ENCODE peak calls at places on chromosomes 5 and 9, in four cellular contexts. One of them, this sample, is unnamed.

GRCh38 chr5:77301447-77301878 is 91.0 kb downstream of the PDE8B start:
- DNase-seq in fibroblast of pulmonary artery: peak; percentile 33
- DNase-seq in A549: no peak
- DNase-seq in neural progenitor cell: no peak
- DNase-seq in this sample: no peak

GRCh38 chr9:12853021-12853420 is 78.2 kb downstream of the LURAP1L start:
- DNase-seq in fibroblast of pulmonary artery: no peak
- DNase-seq in A549: no peak
- DNase-seq in neural progenitor cell: no peak
- DNase-seq in this sample: no peak

GRCh38 chr9:12719431-12719830 is 26.2 kb downstream of the TYRP1 start:
- DNase-seq in fibroblast of pulmonary artery: peak; percentile 69
- DNase-seq in A549: no peak
- DNase-seq in neural progenitor cell: peak; percentile 18
- DNase-seq in this sample: no peak

GRCh38 chr5:176541338-176542134 is 4.3 kb upstream of the RNF44 start:
- DNase-seq in fibroblast of pulmonary artery: peak; percentile 64
- DNase-seq in A549: no peak
- DNase-seq in neural progenitor cell: peak; percentile 62
- DNase-seq in this sample: peak; percentile 64

GRCh38 chr9:22469928-22470544 is 23.4 kb downstream of the DMRTA1 start:
- DNase-seq in fibroblast of pulmonary artery: peak; percentile 39
- DNase-seq in A549: peak; percentile 30
- DNase-seq in neural progenitor cell: peak; percentile 75
- DNase-seq in this sample: peak; percentile 37

GRCh38 chr5:126918624-126918957 is 111.8 kb downstream of the MARCHF3 start:
- DNase-seq in fibroblast of pulmonary artery: peak; percentile 15
- DNase-seq in A549: no peak
- DNase-seq in neural progenitor cell: no peak
- DNase-seq in this sample: no peak

GRCh38 chr5:54718647-54719046 is 201.1 kb downstream of the SNX18 start:
- DNase-seq in fibroblast of pulmonary artery: peak; percentile 59
- DNase-seq in A549: no peak
- DNase-seq in neural progenitor cell: no peak
- DNase-seq in this sample: no peak

GRCh38 chr9:111598730-111599091 is 736 bp downstream of the PTGR1 start:
- DNase-seq in fibroblast of pulmonary artery: peak; percentile 63
- DNase-seq in A549: no peak
- DNase-seq in neural progenitor cell: no peak
- DNase-seq in this sample: no peak

GRCh38 chr5:161403996-161404395 is 142.5 kb downstream of the GABRB2 start:
- DNase-seq in fibroblast of pulmonary artery: no peak
- DNase-seq in A549: no peak
- DNase-seq in neural progenitor cell: no peak
- DNase-seq in this sample: no peak

GRCh38 chr5:158819840-158820620 is 279.7 kb downstream of the EBF1 start:
- DNase-seq in fibroblast of pulmonary artery: peak; percentile 16
- DNase-seq in A549: no peak
- DNase-seq in neural progenitor cell: no peak
- DNase-seq in this sample: peak; percentile 75

GRCh38 chr9:15584383-15584782 is 31.5 kb downstream of the CCDC171 start:
- DNase-seq in fibroblast of pulmonary artery: no peak
- DNase-seq in A549: no peak
- DNase-seq in neural progenitor cell: no peak
- DNase-seq in this sample: no peak

GRCh38 chr9:93948456-93949072 is 6.6 kb downstream of the BARX1 start:
- DNase-seq in fibroblast of pulmonary artery: no peak
- DNase-seq in A549: no peak
- DNase-seq in neural progenitor cell: peak; percentile 73
- DNase-seq in this sample: no peak

GRCh38 chr5:136028782-136029742 is at the start of gene TGFBI:
- DNase-seq in fibroblast of pulmonary artery: peak; percentile 73
- DNase-seq in A549: peak; percentile 83
- DNase-seq in neural progenitor cell: peak; percentile 88
- DNase-seq in this sample: peak; percentile 40

GRCh38 chr5:35924122-35924949 is 14.1 kb downstream of the CAPSL start:
- DNase-seq in fibroblast of pulmonary artery: peak; percentile 28
- DNase-seq in A549: no peak
- DNase-seq in neural progenitor cell: no peak
- DNase-seq in this sample: no peak

GRCh38 chr9:25350011-25350410 is 328.2 kb downstream of the TUSC1 start:
- DNase-seq in fibroblast of pulmonary artery: no peak
- DNase-seq in A549: no peak
- DNase-seq in neural progenitor cell: no peak
- DNase-seq in this sample: no peak

GRCh38 chr5:119353686-119354366 is 2.0 kb upstream of the TNFAIP8 start:
- DNase-seq in fibroblast of pulmonary artery: no peak
- DNase-seq in A549: no peak
- DNase-seq in neural progenitor cell: no peak
- DNase-seq in this sample: peak; percentile 82

DNA sequence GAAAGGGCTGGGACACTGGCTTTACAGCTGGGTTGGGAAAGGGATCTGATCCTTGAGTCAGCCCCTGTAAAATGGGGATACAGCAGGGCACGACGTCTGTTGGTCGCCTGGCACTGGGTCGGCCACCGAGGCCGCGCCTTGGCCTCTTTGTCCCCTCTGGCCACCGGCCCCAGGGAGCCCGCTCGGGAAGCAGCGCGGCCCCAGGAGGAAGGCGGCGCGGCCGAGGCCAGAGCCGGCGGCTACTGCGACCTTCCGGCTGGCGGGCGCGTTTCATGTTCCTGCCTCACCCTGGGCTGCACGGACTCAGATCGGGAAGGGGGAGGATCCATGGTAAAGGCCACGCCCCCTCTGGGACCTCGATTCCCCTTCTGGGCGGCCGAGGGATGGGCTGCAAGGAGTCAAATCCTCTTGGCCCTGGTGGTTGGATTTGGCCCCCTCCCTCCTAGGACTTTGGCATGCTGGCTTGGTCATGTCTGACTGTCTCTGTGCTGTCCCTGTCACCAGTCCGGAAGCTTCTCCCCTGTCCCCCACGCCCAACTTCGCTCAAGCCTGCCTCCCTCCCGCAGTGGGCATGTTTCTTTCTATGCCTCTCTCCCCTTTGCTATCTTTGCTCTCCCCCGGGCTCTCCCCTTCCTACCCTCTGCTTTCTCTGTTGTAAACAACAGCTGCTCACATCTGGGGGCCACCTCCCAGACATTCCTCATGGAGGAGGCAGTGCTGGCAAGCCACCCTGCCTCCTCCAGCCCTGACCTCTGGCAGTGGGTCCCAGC is 25.8 kb downstream of the FPGS start:
- DNase-seq in fibroblast of pulmonary artery: peak; percentile 80
- DNase-seq in A549: peak; percentile 87
- DNase-seq in neural progenitor cell: peak; percentile 96
- DNase-seq in this sample: no peak
- H3K4me3 ChIP-seq in fibroblast of pulmonary artery: no peak overlapping the region
- H3K4me3 ChIP-seq in A549: peak overlapping the region; percentile 32
- H3K4me3 ChIP-seq in neural progenitor cell: peak overlapping the region; percentile 38
- H3K4me3 ChIP-seq in this sample: no peak overlapping the region

GRCh38 chr9:110049699-110050450 is 158.1 kb downstream of the C9orf152 start:
- DNase-seq in fibroblast of pulmonary artery: peak; percentile 47
- DNase-seq in A549: no peak
- DNase-seq in neural progenitor cell: peak; percentile 55
- DNase-seq in this sample: peak; percentile 39
- H3K4me3 ChIP-seq in fibroblast of pulmonary artery: peak overlapping the region; percentile 98
- H3K4me3 ChIP-seq in A549: peak overlapping the region; percentile 88
- H3K4me3 ChIP-seq in neural progenitor cell: peak overlapping the region; percentile 78
- H3K4me3 ChIP-seq in this sample: peak overlapping the region; percentile 98

DNA sequence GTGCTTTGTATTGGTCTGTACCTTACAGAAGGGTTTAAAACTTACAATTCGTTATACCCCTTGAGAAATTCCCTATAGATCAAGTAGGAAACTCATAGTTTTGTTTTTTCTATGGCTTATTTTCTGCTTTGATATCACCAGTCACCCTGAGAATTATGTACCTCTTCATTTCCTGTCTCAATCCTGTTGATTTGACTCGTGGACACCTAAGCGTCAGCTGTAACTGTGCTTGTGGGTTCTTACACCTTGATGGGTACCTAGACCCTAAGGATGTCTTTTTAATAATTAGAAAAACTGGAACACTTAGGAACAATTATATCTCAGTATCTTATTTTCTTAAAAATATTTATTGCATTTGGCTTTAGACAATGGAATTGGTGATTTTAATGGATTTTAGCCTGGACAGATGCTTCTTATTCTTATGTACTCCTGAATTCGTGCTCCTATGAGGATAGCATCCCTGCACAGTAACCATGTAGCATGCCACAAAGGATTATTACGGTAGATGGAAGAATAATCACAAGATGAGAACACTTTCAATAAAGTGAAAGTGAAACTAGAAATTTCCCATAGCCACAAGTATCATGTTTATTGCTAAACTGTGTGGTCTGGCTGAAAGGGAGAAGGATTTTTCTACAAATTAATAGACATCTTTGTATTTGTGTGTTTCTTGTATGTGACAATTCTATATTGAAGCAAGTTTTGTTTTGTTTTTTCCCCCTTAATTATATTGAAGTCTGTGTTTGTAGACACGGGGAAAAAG is 1920.3 kb upstream of the WWC1 start:
- DNase-seq in fibroblast of pulmonary artery: peak; percentile 13
- DNase-seq in A549: no peak
- DNase-seq in neural progenitor cell: no peak
- DNase-seq in this sample: no peak
- H3K4me3 ChIP-seq in fibroblast of pulmonary artery: peak overlapping the region; percentile 18
- H3K4me3 ChIP-seq in A549: peak overlapping the region; percentile 40
- H3K4me3 ChIP-seq in neural progenitor cell: no peak overlapping the region
- H3K4me3 ChIP-seq in this sample: no peak overlapping the region

DNA sequence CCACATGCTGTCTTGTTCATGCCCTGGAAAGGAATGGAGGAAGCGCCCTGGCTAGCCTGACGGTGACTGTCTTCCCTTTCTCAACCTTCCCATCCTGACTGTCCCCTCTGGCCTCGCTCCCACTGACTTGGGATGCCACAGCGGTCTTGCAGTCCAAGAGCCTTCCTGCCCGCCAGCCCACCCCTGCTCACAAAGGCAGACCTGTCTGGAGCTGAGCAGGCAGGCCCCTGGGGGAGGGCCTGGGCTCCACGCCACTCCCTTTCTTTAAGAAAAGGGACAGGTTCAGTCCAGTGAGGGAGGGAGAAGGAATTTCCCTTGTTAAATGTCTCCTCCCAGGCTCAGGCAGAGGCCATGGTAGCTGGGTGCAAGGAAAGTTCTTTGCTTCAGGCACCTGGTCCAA is 18.1 kb downstream of the FGF1 start:
- DNase-seq in fibroblast of pulmonary artery: no peak
- DNase-seq in A549: no peak
- DNase-seq in neural progenitor cell: no peak
- DNase-seq in this sample: no peak
- H3K4me3 ChIP-seq in fibroblast of pulmonary artery: no peak overlapping the region
- H3K4me3 ChIP-seq in A549: no peak overlapping the region
- H3K4me3 ChIP-seq in neural progenitor cell: no peak overlapping the region
- H3K4me3 ChIP-seq in this sample: no peak overlapping the region

GRCh38 chr5:178573216-178573615 is 17.0 kb downstream of the COL23A1 start:
- DNase-seq in fibroblast of pulmonary artery: no peak
- DNase-seq in A549: no peak
- DNase-seq in neural progenitor cell: no peak
- DNase-seq in this sample: no peak

GRCh38 chr5:178580556-178580955 is 9.6 kb downstream of the COL23A1 start:
- DNase-seq in fibroblast of pulmonary artery: no peak
- DNase-seq in A549: no peak
- DNase-seq in neural progenitor cell: no peak
- DNase-seq in this sample: no peak

GRCh38 chr5:178577944-178578343 is 12.2 kb downstream of the COL23A1 start:
- DNase-seq in fibroblast of pulmonary artery: no peak
- DNase-seq in A549: no peak
- DNase-seq in neural progenitor cell: no peak
- DNase-seq in this sample: no peak

GRCh38 chr5:178576591-178577351 is 13.4 kb downstream of the COL23A1 start:
- DNase-seq in fibroblast of pulmonary artery: no peak
- DNase-seq in A549: no peak
- DNase-seq in neural progenitor cell: peak; percentile 78
- DNase-seq in this sample: no peak

GRCh38 chr5:178577376-178577839 is 12.8 kb downstream of the COL23A1 start:
- DNase-seq in fibroblast of pulmonary artery: no peak
- DNase-seq in A549: no peak
- DNase-seq in neural progenitor cell: peak; percentile 67
- DNase-seq in this sample: no peak
- H3K4me3 ChIP-seq in fibroblast of pulmonary artery: no peak overlapping the region
- H3K4me3 ChIP-seq in A549: no peak overlapping the region
- H3K4me3 ChIP-seq in neural progenitor cell: peak overlapping the region; percentile 51
- H3K4me3 ChIP-seq in this sample: no peak overlapping the region

GRCh38 chr5:95962475-95962773 is 773 bp upstream of the ELL2 start:
- DNase-seq in fibroblast of pulmonary artery: no peak
- DNase-seq in A549: no peak
- DNase-seq in neural progenitor cell: no peak
- DNase-seq in this sample: no peak

GRCh38 chr5:95960802-95961616 is 642 bp downstream of the ELL2 start:
- DNase-seq in fibroblast of pulmonary artery: peak; percentile 84
- DNase-seq in A549: peak; percentile 66
- DNase-seq in neural progenitor cell: peak; percentile 90
- DNase-seq in this sample: peak; percentile 90

GRCh38 chr5:95963650-95964410 is 2.2 kb upstream of the ELL2 start:
- DNase-seq in fibroblast of pulmonary artery: peak; percentile 46
- DNase-seq in A549: no peak
- DNase-seq in neural progenitor cell: no peak
- DNase-seq in this sample: peak; percentile 40

GRCh38 chr5:95961617-95962474 is at the start of gene ELL2:
- DNase-seq in fibroblast of pulmonary artery: peak; percentile 99
- DNase-seq in A549: peak; percentile 96
- DNase-seq in neural progenitor cell: peak; percentile 97
- DNase-seq in this sample: peak; percentile 99

GRCh38 chr5:95962785-95963184 is 1.1 kb upstream of the ELL2 start:
- DNase-seq in fibroblast of pulmonary artery: no peak
- DNase-seq in A549: no peak
- DNase-seq in neural progenitor cell: peak; percentile 67
- DNase-seq in this sample: no peak
- H3K4me3 ChIP-seq in fibroblast of pulmonary artery: no peak overlapping the region
- H3K4me3 ChIP-seq in A549: peak overlapping the region; percentile 67
- H3K4me3 ChIP-seq in neural progenitor cell: no peak overlapping the region
- H3K4me3 ChIP-seq in this sample: peak overlapping the region; percentile 96

GRCh38 chr9:129557192-129558036 is 63.5 kb downstream of the C9orf50 start:
- DNase-seq in fibroblast of pulmonary artery: no peak
- DNase-seq in A549: peak; percentile 87
- DNase-seq in neural progenitor cell: peak; percentile 98
- DNase-seq in this sample: no peak
- H3K4me3 ChIP-seq in fibroblast of pulmonary artery: no peak overlapping the region
- H3K4me3 ChIP-seq in A549: peak overlapping the region; percentile 21
- H3K4me3 ChIP-seq in neural progenitor cell: peak overlapping the region; percentile 42
- H3K4me3 ChIP-seq in this sample: no peak overlapping the region

GRCh38 chr9:130122465-130122864 is 49.7 kb upstream of the NCS1 start:
- DNase-seq in fibroblast of pulmonary artery: no peak
- DNase-seq in A549: no peak
- DNase-seq in neural progenitor cell: no peak
- DNase-seq in this sample: peak; percentile 28
- H3K4me3 ChIP-seq in fibroblast of pulmonary artery: no peak overlapping the region
- H3K4me3 ChIP-seq in A549: no peak overlapping the region
- H3K4me3 ChIP-seq in neural progenitor cell: no peak overlapping the region
- H3K4me3 ChIP-seq in this sample: no peak overlapping the region